ENCODE peak calls at places on chromosomes 6 and 20, in seven cellular contexts. One of them, this sample, is unnamed.

GRCh38 chr6:134267917-134268361 is 50.0 kb downstream of the SGK1 start:
- DNase-seq in NCI-H510A: peak; percentile 38
- DNase-seq in GM06990: no peak
- DNase-seq in GM12865: no peak
- DNase-seq in astrocyte of the cerebellum: no peak
- DNase-seq in right lobe of liver: no peak
- DNase-seq in AG10803: no peak
- DNase-seq in this sample: no peak

GRCh38 chr6:96814581-96814980 is 22.7 kb downstream of the GPR63 start:
- DNase-seq in NCI-H510A: no peak
- DNase-seq in GM12865: no peak
- DNase-seq in GM06990: no peak
- DNase-seq in astrocyte of the cerebellum: no peak
- DNase-seq in AG10803: no peak
- DNase-seq in right lobe of liver: no peak
- DNase-seq in this sample: no peak

GRCh38 chr6:88263591-88263990 is 97.4 kb upstream of the CNR1 start:
- DNase-seq in astrocyte of the cerebellum: no peak
- DNase-seq in NCI-H510A: no peak
- DNase-seq in AG10803: no peak
- DNase-seq in right lobe of liver: no peak
- DNase-seq in GM06990: no peak
- DNase-seq in GM12865: no peak
- DNase-seq in this sample: no peak

GRCh38 chr20:3820901-3821727 is 767 bp downstream of the AP5S1 start:
- DNase-seq in GM12865: no peak
- DNase-seq in NCI-H510A: no peak
- DNase-seq in AG10803: no peak
- DNase-seq in right lobe of liver: no peak
- DNase-seq in astrocyte of the cerebellum: no peak
- DNase-seq in GM06990: no peak
- DNase-seq in this sample: no peak

GRCh38 chr6:144469144-144469575 is 184.0 kb downstream of the UTRN start:
- DNase-seq in AG10803: peak; percentile 64
- DNase-seq in GM06990: no peak
- DNase-seq in astrocyte of the cerebellum: no peak
- DNase-seq in NCI-H510A: no peak
- DNase-seq in GM12865: peak; percentile 37
- DNase-seq in right lobe of liver: no peak
- DNase-seq in this sample: peak; percentile 17

GRCh38 chr6:101509556-101509955 is 116.0 kb downstream of the GRIK2 start:
- DNase-seq in astrocyte of the cerebellum: no peak
- DNase-seq in NCI-H510A: no peak
- DNase-seq in GM06990: no peak
- DNase-seq in AG10803: peak; percentile 53
- DNase-seq in right lobe of liver: no peak
- DNase-seq in GM12865: no peak
- DNase-seq in this sample: no peak

GRCh38 chr20:15817351-15817750 is 755.9 kb downstream of the KIF16B start:
- DNase-seq in right lobe of liver: no peak
- DNase-seq in GM12865: no peak
- DNase-seq in GM06990: no peak
- DNase-seq in astrocyte of the cerebellum: no peak
- DNase-seq in AG10803: no peak
- DNase-seq in NCI-H510A: no peak
- DNase-seq in this sample: no peak

GRCh38 chr6:1464796-1465348 is 75.5 kb downstream of the FOXF2 start:
- DNase-seq in astrocyte of the cerebellum: no peak
- DNase-seq in GM06990: no peak
- DNase-seq in GM12865: no peak
- DNase-seq in right lobe of liver: no peak
- DNase-seq in AG10803: peak; percentile 28
- DNase-seq in NCI-H510A: no peak
- DNase-seq in this sample: no peak

GRCh38 chr6:133187114-133187513 is 54.0 kb upstream of the EYA4 start:
- DNase-seq in NCI-H510A: no peak
- DNase-seq in AG10803: no peak
- DNase-seq in GM12865: no peak
- DNase-seq in right lobe of liver: no peak
- DNase-seq in astrocyte of the cerebellum: no peak
- DNase-seq in GM06990: no peak
- DNase-seq in this sample: no peak

GRCh38 chr20:53769041-53769440 is 175.4 kb upstream of the ZNF217 start:
- DNase-seq in AG10803: no peak
- DNase-seq in right lobe of liver: no peak
- DNase-seq in NCI-H510A: no peak
- DNase-seq in GM06990: no peak
- DNase-seq in GM12865: no peak
- DNase-seq in astrocyte of the cerebellum: no peak
- DNase-seq in this sample: no peak

GRCh38 chr6:168133707-168134398 is 54.8 kb upstream of the FRMD1 start:
- DNase-seq in AG10803: no peak
- DNase-seq in NCI-H510A: no peak
- DNase-seq in GM12865: no peak
- DNase-seq in GM06990: no peak
- DNase-seq in astrocyte of the cerebellum: no peak
- DNase-seq in right lobe of liver: no peak
- DNase-seq in this sample: no peak

GRCh38 chr20:62711703-62712101 is 3.1 kb downstream of the NTSR1 start:
- DNase-seq in GM06990: no peak
- DNase-seq in AG10803: no peak
- DNase-seq in NCI-H510A: no peak
- DNase-seq in GM12865: no peak
- DNase-seq in right lobe of liver: no peak
- DNase-seq in astrocyte of the cerebellum: no peak
- DNase-seq in this sample: no peak

GRCh38 chr6:144928847-144929246 is 643.7 kb downstream of the UTRN start:
- DNase-seq in AG10803: no peak
- DNase-seq in right lobe of liver: no peak
- DNase-seq in NCI-H510A: no peak
- DNase-seq in GM12865: no peak
- DNase-seq in astrocyte of the cerebellum: no peak
- DNase-seq in GM06990: no peak
- DNase-seq in this sample: no peak

GRCh38 chr20:37911838-37912273 is 8.9 kb downstream of the VSTM2L start:
- DNase-seq in AG10803: peak; percentile 63
- DNase-seq in GM06990: peak; percentile 44
- DNase-seq in astrocyte of the cerebellum: peak; percentile 18
- DNase-seq in GM12865: peak; percentile 47
- DNase-seq in right lobe of liver: no peak
- DNase-seq in NCI-H510A: no peak
- DNase-seq in this sample: peak; percentile 10

GRCh38 chr6:40586800-40587201 is 363 bp downstream of the LRFN2 start:
- DNase-seq in right lobe of liver: no peak
- DNase-seq in GM06990: no peak
- DNase-seq in AG10803: no peak
- DNase-seq in GM12865: no peak
- DNase-seq in NCI-H510A: peak; percentile 10
- DNase-seq in astrocyte of the cerebellum: no peak
- DNase-seq in this sample: no peak

GRCh38 chr6:169787797-169788196 is 36.4 kb downstream of the ERMARD start:
- DNase-seq in astrocyte of the cerebellum: no peak
- DNase-seq in NCI-H510A: no peak
- DNase-seq in right lobe of liver: peak; percentile 16
- DNase-seq in AG10803: no peak
- DNase-seq in GM12865: no peak
- DNase-seq in GM06990: no peak
- DNase-seq in this sample: no peak

GRCh38 chr20:43751167-43752050 is 24.6 kb upstream of the GTSF1L start:
- DNase-seq in GM12865: peak; percentile 97
- DNase-seq in GM06990: peak; percentile 86
- DNase-seq in right lobe of liver: no peak
- DNase-seq in astrocyte of the cerebellum: peak; percentile 77
- DNase-seq in NCI-H510A: no peak
- DNase-seq in AG10803: peak; percentile 67
- DNase-seq in this sample: peak; percentile 62

GRCh38 chr6:41370488-41371111 is 35.2 kb downstream of the NCR2 start:
- DNase-seq in AG10803: no peak
- DNase-seq in astrocyte of the cerebellum: no peak
- DNase-seq in GM12865: no peak
- DNase-seq in right lobe of liver: no peak
- DNase-seq in GM06990: no peak
- DNase-seq in NCI-H510A: no peak
- DNase-seq in this sample: no peak

GRCh38 chr6:51654647-51655046 is 432.8 kb downstream of the PKHD1 start:
- DNase-seq in astrocyte of the cerebellum: no peak
- DNase-seq in right lobe of liver: no peak
- DNase-seq in GM06990: no peak
- DNase-seq in GM12865: no peak
- DNase-seq in AG10803: no peak
- DNase-seq in NCI-H510A: no peak
- DNase-seq in this sample: no peak

GRCh38 chr6:74356385-74356784 is 660.4 kb downstream of the CD109 start:
- DNase-seq in AG10803: peak; percentile 35
- DNase-seq in astrocyte of the cerebellum: no peak
- DNase-seq in GM12865: no peak
- DNase-seq in NCI-H510A: no peak
- DNase-seq in GM06990: no peak
- DNase-seq in right lobe of liver: no peak
- DNase-seq in this sample: no peak

GRCh38 chr6:782141-782540 is 89.2 kb upstream of the EXOC2 start:
- DNase-seq in AG10803: no peak
- DNase-seq in GM06990: no peak
- DNase-seq in right lobe of liver: no peak
- DNase-seq in NCI-H510A: no peak
- DNase-seq in GM12865: no peak
- DNase-seq in astrocyte of the cerebellum: no peak
- DNase-seq in this sample: no peak

GRCh38 chr20:44537993-44538392 is 16.1 kb upstream of the SERINC3 start:
- DNase-seq in GM06990: no peak
- DNase-seq in right lobe of liver: no peak
- DNase-seq in GM12865: no peak
- DNase-seq in AG10803: no peak
- DNase-seq in astrocyte of the cerebellum: no peak
- DNase-seq in NCI-H510A: no peak
- DNase-seq in this sample: no peak

GRCh38 chr20:22411568-22412450 is 172.6 kb downstream of the FOXA2 start:
- DNase-seq in GM12865: no peak
- DNase-seq in GM06990: no peak
- DNase-seq in NCI-H510A: no peak
- DNase-seq in right lobe of liver: peak; percentile 67
- DNase-seq in AG10803: peak; percentile 31
- DNase-seq in astrocyte of the cerebellum: peak; percentile 84
- DNase-seq in this sample: peak; percentile 37

GRCh38 chr6:151242420-151242841 is 2.7 kb downstream of the AKAP12 start:
- DNase-seq in GM06990: no peak
- DNase-seq in AG10803: no peak
- DNase-seq in NCI-H510A: no peak
- DNase-seq in right lobe of liver: no peak
- DNase-seq in GM12865: no peak
- DNase-seq in astrocyte of the cerebellum: no peak
- DNase-seq in this sample: no peak

GRCh38 chr6:168031411-168032382 is 34.2 kb downstream of the KIF25 start:
- DNase-seq in GM06990: no peak
- DNase-seq in right lobe of liver: no peak
- DNase-seq in AG10803: peak; percentile 81
- DNase-seq in astrocyte of the cerebellum: peak; percentile 68
- DNase-seq in NCI-H510A: no peak
- DNase-seq in GM12865: no peak
- DNase-seq in this sample: peak; percentile 60

GRCh38 chr6:5941188-5941587 is 65.5 kb downstream of the NRN1 start:
- DNase-seq in NCI-H510A: no peak
- DNase-seq in GM06990: no peak
- DNase-seq in astrocyte of the cerebellum: peak; percentile 71
- DNase-seq in AG10803: peak; percentile 45
- DNase-seq in right lobe of liver: no peak
- DNase-seq in GM12865: no peak
- DNase-seq in this sample: peak; percentile 7

GRCh38 chr6:151805286-151805840 is 2.1 kb upstream of the ESR1 start:
- DNase-seq in astrocyte of the cerebellum: no peak
- DNase-seq in GM06990: no peak
- DNase-seq in NCI-H510A: no peak
- DNase-seq in GM12865: no peak
- DNase-seq in AG10803: peak; percentile 25
- DNase-seq in right lobe of liver: no peak
- DNase-seq in this sample: no peak

GRCh38 chr6:82978362-82978945 is 87.2 kb downstream of the UBE3D start:
- DNase-seq in right lobe of liver: no peak
- DNase-seq in GM12865: no peak
- DNase-seq in AG10803: no peak
- DNase-seq in NCI-H510A: no peak
- DNase-seq in GM06990: no peak
- DNase-seq in astrocyte of the cerebellum: no peak
- DNase-seq in this sample: no peak

GRCh38 chr6:34043371-34043770 is 102.5 kb downstream of the GRM4 start:
- DNase-seq in astrocyte of the cerebellum: no peak
- DNase-seq in right lobe of liver: no peak
- DNase-seq in GM12865: no peak
- DNase-seq in NCI-H510A: no peak
- DNase-seq in GM06990: no peak
- DNase-seq in AG10803: no peak
- DNase-seq in this sample: no peak

GRCh38 chr6:66930559-66931290 is 1223.7 kb upstream of the EYS start:
- DNase-seq in GM06990: no peak
- DNase-seq in AG10803: peak; percentile 2
- DNase-seq in GM12865: no peak
- DNase-seq in right lobe of liver: no peak
- DNase-seq in astrocyte of the cerebellum: no peak
- DNase-seq in NCI-H510A: no peak
- DNase-seq in this sample: no peak

GRCh38 chr20:60152792-60153191 is 194.6 kb downstream of the CDH26 start:
- DNase-seq in astrocyte of the cerebellum: no peak
- DNase-seq in NCI-H510A: no peak
- DNase-seq in GM06990: no peak
- DNase-seq in right lobe of liver: no peak
- DNase-seq in AG10803: no peak
- DNase-seq in GM12865: no peak
- DNase-seq in this sample: no peak

GRCh38 chr20:13013411-13013810 is 4.6 kb downstream of the SPTLC3 start:
- DNase-seq in GM06990: no peak
- DNase-seq in NCI-H510A: no peak
- DNase-seq in AG10803: peak; percentile 66
- DNase-seq in right lobe of liver: no peak
- DNase-seq in astrocyte of the cerebellum: no peak
- DNase-seq in GM12865: no peak
- DNase-seq in this sample: no peak

GRCh38 chr6:158284340-158285210 is 27.7 kb upstream of the TULP4 start:
- DNase-seq in astrocyte of the cerebellum: peak; percentile 89
- DNase-seq in AG10803: peak; percentile 78
- DNase-seq in NCI-H510A: no peak
- DNase-seq in GM06990: no peak
- DNase-seq in GM12865: no peak
- DNase-seq in right lobe of liver: no peak
- DNase-seq in this sample: peak; percentile 25

GRCh38 chr6:105326216-105326615 is 76.7 kb downstream of the PREP start:
- DNase-seq in right lobe of liver: peak; percentile 75
- DNase-seq in GM06990: no peak
- DNase-seq in astrocyte of the cerebellum: peak; percentile 53
- DNase-seq in GM12865: no peak
- DNase-seq in NCI-H510A: no peak
- DNase-seq in AG10803: peak; percentile 77
- DNase-seq in this sample: no peak